ENCODE peak calls at places on chromosomes 6 and 20, in seven cellular contexts. M is AG04449, Y is fibroblast of pulmonary artery, J is fibroblast of the aortic adventitia, N is HFF-Myc, B is epithelial cell of esophagus, S is RWPE1. V is an unnamed sample.

GRCh38 chr6:40340957-40341356 is 246.2 kb downstream of the LRFN2 start:
- DNase-seq in M (no peak), Y (no peak), J (no peak), N (no peak), B (no peak), S (no peak), V (no peak)

GRCh38 chr6:167150815-167151557 is 6.8 kb downstream of the GPR31 start:
- DNase-seq in M (no peak), Y (no peak), J (no peak), N (no peak), B (no peak), S (no peak), V (no peak)

GRCh38 chr6:154319231-154319858 is 37.3 kb downstream of the IPCEF1 start:
- DNase-seq in M (peak), Y (peak), J (peak), N (peak), B (no peak), S (no peak), V (no peak)

GRCh38 chr6:56667336-56667735 is 24.6 kb upstream of the DST start:
- DNase-seq in M (no peak), Y (no peak), J (no peak), N (no peak), B (no peak), S (no peak), V (no peak)

GRCh38 chr6:134177753-134178229 is 125.4 kb upstream of the SLC2A12 start:
- DNase-seq in M (no peak), Y (peak), J (peak), N (no peak), B (peak), S (no peak), V (no peak)

GRCh38 chr6:167841981-167842380 is 15.3 kb downstream of the AFDN start:
- DNase-seq in M (no peak), Y (no peak), J (no peak), N (no peak), B (no peak), S (no peak), V (no peak)

GRCh38 chr6:149236584-149236983 is 80.9 kb upstream of the TAB2 start:
- DNase-seq in M (no peak), Y (peak), J (peak), N (no peak), B (no peak), S (no peak), V (no peak)

GRCh38 chr6:130159876-130160415 is 62.8 kb downstream of the SAMD3 start:
- DNase-seq in M (no peak), Y (no peak), J (peak), N (no peak), B (peak), S (no peak), V (no peak)

GRCh38 chr20:21548390-21549035 is 34.6 kb upstream of the NKX2-2 start:
- DNase-seq in M (no peak), Y (no peak), J (no peak), N (no peak), B (no peak), S (no peak), V (no peak)

GRCh38 chr6:106334646-106335448 is 9.3 kb upstream of the ATG5 start:
- DNase-seq in M (no peak), Y (peak), J (peak), N (no peak), B (peak), S (peak), V (peak)

GRCh38 chr6:110446405-110446804 is 30.0 kb downstream of the SLC22A16 start:
- DNase-seq in M (no peak), Y (no peak), J (no peak), N (no peak), B (peak), S (peak), V (no peak)

GRCh38 chr6:142045380-142046270 is 87.1 kb upstream of the GJE1 start:
- DNase-seq in M (no peak), Y (peak), J (peak), N (peak), B (peak), S (peak), V (no peak)

GRCh38 chr20:13186043-13186774 is 34.9 kb upstream of the ISM1 start:
- DNase-seq in M (no peak), Y (no peak), J (no peak), N (no peak), B (no peak), S (no peak), V (no peak)

GRCh38 chr6:95578106-95578410 is 723 bp downstream of the MANEA start:
- DNase-seq in M (no peak), Y (peak), J (no peak), N (no peak), B (peak), S (no peak), V (no peak)

GRCh38 chr6:29678114-29678513 is 2.8 kb downstream of the ZFP57 start:
- DNase-seq in M (no peak), Y (peak), J (no peak), N (no peak), B (peak), S (peak), V (no peak)

GRCh38 chr6:28789553-28790083 is 134.2 kb downstream of the TRIM27 start:
- DNase-seq in M (no peak), Y (peak), J (peak), N (no peak), B (peak), S (peak), V (no peak)

GRCh38 chr6:18551228-18551627 is 164.1 kb downstream of the RNF144B start:
- DNase-seq in M (peak), Y (peak), J (peak), N (peak), B (peak), S (peak), V (no peak)

GRCh38 chr20:40294175-40294574 is 394.9 kb downstream of the MAFB start:
- DNase-seq in M (no peak), Y (no peak), J (no peak), N (no peak), B (no peak), S (no peak), V (no peak)

GRCh38 chr6:31580807-31581437 is 1.3 kb downstream of the LTB start:
- DNase-seq in M (no peak), Y (peak), J (peak), N (peak), B (peak), S (peak), V (peak)

GRCh38 chr6:168206681-168207274 is 112.8 kb downstream of the DACT2 start:
- DNase-seq in M (no peak), Y (no peak), J (no peak), N (no peak), B (no peak), S (no peak), V (no peak)

GRCh38 chr20:33709398-33709797 is 10.7 kb downstream of the PXMP4 start:
- DNase-seq in M (no peak), Y (no peak), J (no peak), N (no peak), B (no peak), S (no peak), V (no peak)

GRCh38 chr6:157424491-157425020 is 43.6 kb downstream of the ZDHHC14 start:
- DNase-seq in M (no peak), Y (no peak), J (no peak), N (no peak), B (no peak), S (no peak), V (no peak)

GRCh38 chr20:48262396-48262795 is 477.1 kb upstream of the SULF2 start:
- DNase-seq in M (no peak), Y (no peak), J (no peak), N (no peak), B (no peak), S (no peak), V (no peak)

GRCh38 chr20:48878849-48879248 is 42.7 kb upstream of the ARFGEF2 start:
- DNase-seq in M (no peak), Y (no peak), J (no peak), N (no peak), B (no peak), S (no peak), V (no peak)

GRCh38 chr20:63706027-63706695 is 1.6 kb downstream of the ARFRP1 start:
- DNase-seq in M (no peak), Y (no peak), J (no peak), N (no peak), B (no peak), S (no peak), V (peak)

GRCh38 chr6:8651998-8652397 is 216.7 kb upstream of the SLC35B3 start:
- DNase-seq in M (no peak), Y (no peak), J (no peak), N (no peak), B (no peak), S (no peak), V (no peak)

GRCh38 chr6:168338777-168339176 is 19.2 kb upstream of the DACT2 start:
- DNase-seq in M (no peak), Y (no peak), J (no peak), N (no peak), B (no peak), S (no peak), V (no peak)

GRCh38 chr20:45010399-45010828 is 44.1 kb downstream of the STK4 start:
- DNase-seq in M (no peak), Y (peak), J (peak), N (no peak), B (peak), S (no peak), V (no peak)

GRCh38 chr20:38109657-38110524 is 55.2 kb downstream of the TGM2 start:
- DNase-seq in M (peak), Y (peak), J (peak), N (peak), B (peak), S (peak), V (no peak)

GRCh38 chr6:37039958-37040357 is 34.5 kb downstream of the FGD2 start:
- DNase-seq in M (no peak), Y (no peak), J (no peak), N (no peak), B (no peak), S (no peak), V (no peak)

GRCh38 chr20:11716239-11716944 is 201.3 kb upstream of the BTBD3 start:
- DNase-seq in M (peak), Y (peak), J (peak), N (peak), B (peak), S (peak), V (no peak)

GRCh38 chr6:26104457-26105108 is 17.4 kb downstream of the HFE start:
- DNase-seq in M (no peak), Y (no peak), J (no peak), N (no peak), B (no peak), S (no peak), V (no peak)

GRCh38 chr6:152648090-152648489 is 10.9 kb upstream of the SYNE1 start:
- DNase-seq in M (no peak), Y (peak), J (peak), N (no peak), B (no peak), S (no peak), V (no peak)

GRCh38 chr6:4253604-4254211 is 118.3 kb upstream of the ECI2 start:
- DNase-seq in M (peak), Y (peak), J (peak), N (peak), B (peak), S (peak), V (no peak)
- TF ChIP-seq CTCF in M (peak), Y (peak), J (peak), N (peak), B (peak), S (peak), V (peak)

GRCh38 chr6:143595256-143596036 is 82.3 kb upstream of the PHACTR2 start:
- DNase-seq in M (no peak), Y (no peak), J (no peak), N (no peak), B (no peak), S (no peak), V (no peak)
- TF ChIP-seq CTCF in M (no peak), Y (no peak), J (no peak), N (no peak), B (no peak), S (no peak), V (no peak)

GRCh38 chr6:10250655-10251220 is 164.1 kb downstream of the TFAP2A start:
- DNase-seq in M (no peak), Y (no peak), J (no peak), N (no peak), B (no peak), S (no peak), V (no peak)

GRCh38 chr6:10258341-10258740 is 156.5 kb downstream of the TFAP2A start:
- DNase-seq in M (no peak), Y (no peak), J (no peak), N (no peak), B (no peak), S (no peak), V (no peak)

GRCh38 chr6:10259676-10260075 is 155.2 kb downstream of the TFAP2A start:
- DNase-seq in M (no peak), Y (no peak), J (no peak), N (no peak), B (no peak), S (no peak), V (no peak)

DNA sequence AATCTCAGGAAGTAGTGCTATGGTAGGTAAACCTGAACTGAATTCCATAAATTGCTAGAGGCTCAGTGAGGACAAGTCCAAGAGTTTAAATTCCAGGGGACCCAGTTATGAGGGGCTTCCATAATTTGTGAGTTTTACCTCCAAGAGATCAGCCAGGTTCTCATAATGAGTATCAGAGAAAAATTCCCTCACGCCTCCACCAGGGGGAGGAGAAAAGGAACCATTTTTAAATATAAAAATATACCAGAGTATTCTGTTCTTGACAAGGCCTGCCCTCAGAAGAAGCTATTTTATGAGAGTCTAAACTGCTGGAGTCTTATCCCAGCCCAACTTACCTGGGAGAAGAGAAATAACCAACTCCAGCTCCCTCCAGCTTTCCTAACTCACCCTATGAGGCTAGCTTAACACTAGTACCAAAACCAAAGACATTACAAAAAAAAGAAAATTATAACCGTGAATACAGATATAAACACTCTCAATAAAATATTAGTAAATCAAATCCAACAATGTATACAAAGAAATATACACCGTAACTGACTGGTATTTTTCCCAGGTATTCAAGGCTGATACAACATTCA is 158.7 kb downstream of the TFAP2A start:
- DNase-seq in M (no peak), Y (no peak), J (peak), N (no peak), B (no peak), S (peak), V (no peak)
- TF ChIP-seq CTCF in M (no peak), Y (peak), J (peak), N (peak), B (peak), S (no peak), V (peak)

GRCh38 chr6:108565893-108566292 is 5.2 kb downstream of the FOXO3 start:
- DNase-seq in M (no peak), Y (peak), J (peak), N (no peak), B (peak), S (no peak), V (no peak)
- TF ChIP-seq CTCF in M (no peak), Y (peak), J (peak), N (no peak), B (no peak), S (no peak), V (no peak)

V was measured in progenitor cell of endocrine pancreas.